ENCODE peak calls at places on chromosomes 3 and 15, in nine cellular contexts. A is gastrocnemius medialis, U is choroid plexus epithelial cell, X is fibroblast of the aortic adventitia, G is fibroblast of villous mesenchyme, J is ascending aorta, E is HFF-Myc, F is endodermal cell, W is colonic mucosa. Q is an unnamed sample.

GRCh38 chr3:121995190-121996137 is 26.6 kb downstream of the ILDR1 start:
- DNase-seq in A (peak), G (peak), W (peak), F (peak), X (peak), E (peak), J (peak), U (peak), Q (peak)

GRCh38 chr3:130725746-130726145 is 20.9 kb downstream of the PIK3R4 start:
- DNase-seq in G (no peak), F (no peak), J (no peak), X (peak), E (no peak), W (no peak), A (no peak), U (no peak), Q (no peak)

GRCh38 chr3:169460035-169460434 is 203.5 kb downstream of the MECOM start:
- DNase-seq in W (no peak), X (peak), J (no peak), U (no peak), G (no peak), E (no peak), A (no peak), F (no peak), Q (no peak)

GRCh38 chr3:98462901-98463300 is at the start of gene OR5K1:
- DNase-seq in U (no peak), J (no peak), X (no peak), A (no peak), G (no peak), W (no peak), E (no peak), F (no peak), Q (no peak)

GRCh38 chr15:50148362-50148963 is 29.4 kb upstream of the ATP8B4 start:
- DNase-seq in J (no peak), A (no peak), W (peak), G (peak), E (no peak), U (peak), X (peak), F (peak), Q (peak)

GRCh38 chr3:193711523-193711963 is 118.5 kb downstream of the OPA1 start:
- DNase-seq in E (no peak), A (no peak), X (no peak), U (no peak), G (no peak), F (no peak), J (no peak), W (no peak), Q (no peak)

GRCh38 chr3:32384938-32385337 is 6.7 kb upstream of the CMTM7 start:
- DNase-seq in G (no peak), X (peak), E (no peak), U (peak), W (no peak), F (no peak), A (no peak), J (peak), Q (peak)

GRCh38 chr3:184683234-184683633 is 28.6 kb downstream of the MAGEF1 start:
- DNase-seq in A (no peak), J (no peak), G (no peak), E (no peak), U (no peak), X (no peak), W (no peak), F (no peak), Q (no peak)

GRCh38 chr3:183197734-183198133 is 35.2 kb upstream of the LAMP3 start:
- DNase-seq in F (no peak), U (no peak), E (no peak), G (no peak), A (no peak), J (no peak), X (no peak), W (no peak), Q (no peak)

GRCh38 chr3:167066977-167067843 is 312.9 kb downstream of the ZBBX start:
- DNase-seq in W (no peak), A (no peak), E (no peak), U (no peak), X (no peak), J (no peak), G (no peak), F (no peak), Q (no peak)

GRCh38 chr3:52649461-52650210 is 36.1 kb downstream of the PBRM1 start:
- DNase-seq in X (peak), W (no peak), U (peak), J (no peak), E (no peak), F (no peak), A (no peak), G (peak), Q (peak)

GRCh38 chr15:76342382-76343201 is 6.0 kb downstream of the ISL2 start:
- DNase-seq in F (peak), A (no peak), W (peak), X (no peak), J (no peak), U (no peak), E (no peak), G (no peak), Q (no peak)

GRCh38 chr15:77784361-77785292 is 151.9 kb upstream of the LINGO1 start:
- DNase-seq in G (peak), W (peak), F (peak), U (peak), A (no peak), E (no peak), J (no peak), X (peak), Q (peak)

GRCh38 chr15:89613031-89613430 is 37.8 kb downstream of the TICRR start:
- DNase-seq in F (no peak), E (no peak), A (no peak), W (no peak), J (no peak), G (no peak), U (no peak), X (no peak), Q (no peak)

GRCh38 chr3:49593046-49593445 is 38.8 kb downstream of the BSN start:
- DNase-seq in F (no peak), J (no peak), X (no peak), G (no peak), W (no peak), E (no peak), U (peak), A (no peak), Q (peak)

GRCh38 chr15:57256941-57257340 is 119.4 kb upstream of the CGNL1 start:
- DNase-seq in G (peak), E (no peak), F (no peak), X (no peak), A (no peak), W (no peak), U (no peak), J (no peak), Q (no peak)

GRCh38 chr3:122609798-122610559 is 32.5 kb downstream of the PARP15 start:
- DNase-seq in A (no peak), G (peak), W (no peak), U (peak), F (no peak), J (no peak), E (peak), X (peak), Q (peak)

GRCh38 chr3:168984872-168985271 is 678.6 kb downstream of the MECOM start:
- DNase-seq in E (no peak), J (no peak), W (no peak), A (no peak), X (no peak), U (no peak), G (no peak), F (no peak), Q (no peak)

GRCh38 chr3:60774617-60775016 is 476.6 kb downstream of the FHIT start:
- DNase-seq in E (no peak), W (no peak), X (no peak), F (no peak), G (no peak), U (no peak), A (no peak), J (no peak), Q (no peak)

GRCh38 chr15:70852501-70853269 is 1.3 kb downstream of the LARP6 start:
- DNase-seq in X (peak), U (peak), G (peak), W (no peak), E (no peak), J (no peak), F (no peak), A (no peak), Q (peak)

GRCh38 chr15:62454567-62455172 is 289.6 kb upstream of the C2CD4B start:
- DNase-seq in U (peak), G (no peak), J (no peak), F (no peak), E (no peak), X (no peak), A (no peak), W (no peak), Q (peak)

GRCh38 chr3:7204848-7205156 is 343.9 kb downstream of the GRM7 start:
- DNase-seq in F (no peak), X (no peak), J (no peak), E (no peak), U (no peak), A (no peak), W (no peak), G (no peak), Q (no peak)

GRCh38 chr15:43168192-43169107 is 16.8 kb upstream of the CCNDBP1 start:
- DNase-seq in X (peak), F (peak), U (peak), W (no peak), E (no peak), A (no peak), G (no peak), J (no peak), Q (peak)

GRCh38 chr3:182294256-182294655 is 499.0 kb upstream of the ATP11B start:
- DNase-seq in F (no peak), X (no peak), J (no peak), U (peak), E (no peak), W (no peak), G (no peak), A (no peak), Q (no peak)

GRCh38 chr3:62703423-62704167 is 171.6 kb downstream of the CADPS start:
- DNase-seq in E (no peak), G (no peak), F (no peak), A (no peak), J (no peak), W (no peak), U (peak), X (no peak), Q (no peak)

GRCh38 chr15:44753345-44753744 is 17.0 kb downstream of the TRIM69 start:
- DNase-seq in X (no peak), F (no peak), W (no peak), G (no peak), E (no peak), A (no peak), J (no peak), U (no peak), Q (no peak)

GRCh38 chr3:35602395-35602936 is 36.9 kb upstream of the ARPP21 start:
- DNase-seq in A (no peak), G (no peak), W (no peak), E (no peak), F (no peak), X (no peak), U (no peak), J (no peak), Q (no peak)

GRCh38 chr15:34795267-34796081 is at the start of gene ACTC1:
- DNase-seq in G (peak), U (peak), W (no peak), J (peak), E (no peak), F (peak), X (peak), A (peak), Q (peak)
- H3K4me3 ChIP-seq in G (peak), U (no peak), W (no peak), J (peak), E (peak), F (no peak), X (peak), A (peak), Q (no peak)

GRCh38 chr3:159131376-159131775 is 329.5 kb downstream of the MFSD1 start:
- DNase-seq in X (peak), A (no peak), F (no peak), J (no peak), U (no peak), G (no peak), W (no peak), E (no peak), Q (no peak)

GRCh38 chr3:159128628-159129027 is 326.8 kb downstream of the MFSD1 start:
- DNase-seq in U (peak), J (no peak), G (peak), E (no peak), X (peak), W (no peak), A (no peak), F (no peak), Q (peak)

GRCh38 chr3:159127021-159127392 is 325.2 kb downstream of the MFSD1 start:
- DNase-seq in J (no peak), X (no peak), F (no peak), E (no peak), G (no peak), W (no peak), A (no peak), U (no peak), Q (no peak)

GRCh38 chr3:159126261-159127020 is 324.6 kb downstream of the MFSD1 start:
- DNase-seq in A (no peak), F (no peak), E (no peak), G (peak), W (no peak), U (peak), J (no peak), X (peak), Q (peak)

GRCh38 chr3:159130108-159130507 is 328.3 kb downstream of the MFSD1 start:
- DNase-seq in U (peak), E (no peak), G (peak), F (peak), J (no peak), X (peak), W (peak), A (no peak), Q (peak)
- TF ChIP-seq CTCF in U (peak), E (peak), G (peak), F (peak), J (no peak), X (peak), W (peak), A (no peak), Q (peak)

DNA sequence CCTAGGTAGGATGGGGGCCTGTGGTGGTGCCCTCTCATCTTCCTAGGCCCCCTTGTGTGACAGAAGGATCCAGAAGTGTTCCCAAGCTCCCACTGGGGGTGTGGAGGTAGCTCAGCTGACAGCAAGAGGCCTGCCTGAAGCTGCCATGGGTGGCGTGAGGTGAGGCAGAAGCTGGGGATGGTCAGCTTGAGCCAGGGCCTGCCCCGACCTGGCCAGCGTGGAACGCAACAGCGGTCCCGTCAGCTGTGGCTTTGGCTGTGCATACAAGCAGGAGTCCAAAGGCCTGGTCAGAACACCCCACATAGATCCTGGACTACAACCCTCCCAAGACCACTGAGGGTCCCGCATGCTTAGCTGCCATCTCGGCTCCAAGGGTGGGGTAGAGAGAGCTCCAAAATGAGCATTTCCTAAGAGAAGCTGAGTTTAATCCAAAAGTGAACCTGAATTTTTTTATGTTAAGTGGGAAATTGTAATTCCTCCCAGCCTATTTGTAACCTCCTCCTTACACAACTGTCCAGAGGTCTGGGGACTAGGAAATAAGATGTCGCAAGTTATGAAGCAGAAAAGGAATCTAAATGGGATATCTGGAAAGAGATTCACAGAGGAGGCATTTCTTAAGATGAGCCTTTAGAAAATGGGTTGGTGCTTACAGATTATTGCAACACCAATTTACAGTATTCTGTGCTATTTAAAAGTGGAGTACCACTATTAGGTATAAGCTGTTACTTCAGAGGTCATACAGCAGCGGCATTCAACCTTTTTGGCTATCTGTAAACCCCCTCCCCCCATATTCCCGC is 9.9 kb upstream of the PLA2G4D start:
- DNase-seq in J (no peak), X (peak), W (peak), E (no peak), A (no peak), U (no peak), F (no peak), G (peak), Q (peak)
- H3K4me3 ChIP-seq in J (no peak), X (no peak), W (no peak), E (no peak), A (no peak), U (no peak), F (no peak), G (no peak), Q (no peak)

GRCh38 chr3:8421267-8421666 is 80.4 kb upstream of the LMCD1 start:
- DNase-seq in E (no peak), F (no peak), A (no peak), G (no peak), U (no peak), X (no peak), W (no peak), J (no peak), Q (no peak)
- TF ChIP-seq CTCF in E (no peak), F (peak), A (no peak), G (no peak), U (no peak), X (no peak), W (no peak), J (no peak), Q (no peak)

GRCh38 chr3:5138214-5138981 is 16.3 kb downstream of the ARL8B start:
- DNase-seq in J (no peak), U (peak), A (no peak), E (no peak), W (no peak), X (peak), G (peak), F (peak), Q (peak)
- H3K4me3 ChIP-seq in J (no peak), U (no peak), A (no peak), E (no peak), W (no peak), X (no peak), G (no peak), F (no peak), Q (no peak)

GRCh38 chr3:25783661-25784512 is 644 bp upstream of the NGLY1 start:
- DNase-seq in F (peak), E (no peak), X (peak), G (peak), J (no peak), U (peak), A (peak), W (peak), Q (peak)

GRCh38 chr3:25781758-25782594 is 1.3 kb downstream of the NGLY1 start:
- DNase-seq in W (no peak), G (no peak), J (no peak), A (no peak), X (no peak), U (no peak), E (no peak), F (no peak), Q (no peak)

GRCh38 chr3:25781145-25781757 is 2.0 kb downstream of the NGLY1 start:
- DNase-seq in E (no peak), W (no peak), A (no peak), X (no peak), J (no peak), G (no peak), U (no peak), F (no peak), Q (no peak)

GRCh38 chr3:25782636-25782937 is 656 bp downstream of the NGLY1 start:
- DNase-seq in U (no peak), F (no peak), J (no peak), A (no peak), X (no peak), E (no peak), W (no peak), G (no peak), Q (no peak)

GRCh38 chr3:25782938-25783660 is at the start of gene NGLY1:
- DNase-seq in U (peak), G (peak), W (peak), A (peak), J (peak), F (peak), X (peak), E (peak), Q (peak)
- TF ChIP-seq CTCF in U (no peak), G (no peak), W (no peak), A (peak), J (peak), F (peak), X (no peak), E (no peak), Q (no peak)

DNA sequence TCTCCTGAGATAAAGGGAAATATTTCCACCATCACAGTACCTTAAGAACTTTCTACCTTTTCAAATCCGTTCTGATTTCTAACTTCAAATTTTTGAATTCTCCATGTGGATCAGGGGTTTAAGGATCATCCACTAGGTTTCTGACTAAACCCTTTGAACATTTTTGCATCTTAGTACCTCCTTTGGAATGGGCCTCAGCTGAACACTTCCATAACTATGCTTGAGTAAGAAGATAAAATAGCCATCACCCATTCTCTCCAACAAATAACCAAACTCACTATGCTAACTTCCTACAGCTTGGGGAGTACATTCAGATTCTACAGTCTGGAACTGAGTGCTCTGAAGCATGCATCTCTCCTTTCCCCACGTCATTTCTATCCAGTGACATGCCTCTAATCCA is 1.3 kb upstream of the NPHP3 start:
- DNase-seq in E (no peak), U (no peak), A (no peak), X (peak), W (no peak), F (no peak), J (no peak), G (no peak), Q (no peak)
- H3K4me3 ChIP-seq in E (peak), U (no peak), A (peak), X (peak), W (peak), F (peak), J (peak), G (peak), Q (peak)

GRCh38 chr15:74523982-74524381 is 17.0 kb upstream of the ARID3B start:
- DNase-seq in W (no peak), F (no peak), U (no peak), A (no peak), E (no peak), J (no peak), G (no peak), X (no peak), Q (peak)
- TF ChIP-seq CTCF in W (no peak), F (no peak), U (no peak), A (no peak), E (no peak), J (no peak), G (no peak), X (no peak), Q (no peak)

GRCh38 chr3:100263583-100263982 is 2.8 kb downstream of the TBC1D23 start:
- DNase-seq in J (no peak), E (no peak), W (no peak), A (no peak), G (peak), U (peak), F (no peak), X (no peak), Q (peak)
- H3K4me3 ChIP-seq in J (no peak), E (no peak), W (no peak), A (no peak), G (peak), U (no peak), F (peak), X (peak), Q (peak)

Q was measured in fibroblast of mammary gland.